ENCODE peak calls at places on chromosome 10, in five cellular contexts. One of them, this sample, is unnamed.

GRCh38 chr10:54133201-54133600 is 667.8 kb downstream of the PCDH15 start:
- DNase-seq in K562: no peak
- DNase-seq in HepG2: no peak
- DNase-seq in GM12891: no peak
- DNase-seq in GM12878: no peak
- DNase-seq in this sample: no peak

GRCh38 chr10:2839081-2839725 is 228.1 kb upstream of the PFKP start:
- DNase-seq in K562: peak
- DNase-seq in HepG2: peak
- DNase-seq in GM12891: no peak
- DNase-seq in GM12878: no peak
- DNase-seq in this sample: peak

GRCh38 chr10:76397957-76398665 is 966.7 kb downstream of the LRMDA start:
- DNase-seq in K562: no peak
- DNase-seq in HepG2: no peak
- DNase-seq in GM12891: no peak
- DNase-seq in GM12878: no peak
- DNase-seq in this sample: no peak

GRCh38 chr10:34628174-34628802 is 186.8 kb downstream of the PARD3 start:
- DNase-seq in K562: peak
- DNase-seq in HepG2: peak
- DNase-seq in GM12891: no peak
- DNase-seq in GM12878: no peak
- DNase-seq in this sample: no peak

GRCh38 chr10:42952931-42953683 is 123.8 kb upstream of the RET start:
- DNase-seq in K562: no peak
- DNase-seq in HepG2: no peak
- DNase-seq in GM12891: no peak
- DNase-seq in GM12878: no peak
- DNase-seq in this sample: no peak

GRCh38 chr10:103706760-103707159 is 148.6 kb downstream of the SH3PXD2A start:
- DNase-seq in K562: no peak
- DNase-seq in HepG2: no peak
- DNase-seq in GM12891: no peak
- DNase-seq in GM12878: no peak
- DNase-seq in this sample: no peak

GRCh38 chr10:23869548-23869947 is 339.4 kb upstream of the KIAA1217 start:
- DNase-seq in K562: no peak
- DNase-seq in HepG2: no peak
- DNase-seq in GM12891: no peak
- DNase-seq in GM12878: no peak
- DNase-seq in this sample: no peak

GRCh38 chr10:58512470-58513188 is at the start of gene BICC1:
- DNase-seq in K562: no peak
- DNase-seq in HepG2: no peak
- DNase-seq in GM12891: no peak
- DNase-seq in GM12878: no peak
- DNase-seq in this sample: no peak

GRCh38 chr10:114026189-114027040 is 17.3 kb upstream of the ADRB1 start:
- DNase-seq in K562: no peak
- DNase-seq in HepG2: peak
- DNase-seq in GM12891: no peak
- DNase-seq in GM12878: peak
- DNase-seq in this sample: no peak

GRCh38 chr10:79202188-79203013 is 133.6 kb downstream of the ZMIZ1 start:
- DNase-seq in K562: peak
- DNase-seq in HepG2: peak
- DNase-seq in GM12891: peak
- DNase-seq in GM12878: no peak
- DNase-seq in this sample: peak

GRCh38 chr10:15313844-15314243 is 57.2 kb downstream of the FAM171A1 start:
- DNase-seq in K562: peak
- DNase-seq in HepG2: no peak
- DNase-seq in GM12891: no peak
- DNase-seq in GM12878: no peak
- DNase-seq in this sample: no peak

GRCh38 chr10:110408203-110408871 is 89.4 kb upstream of the DUSP5 start:
- DNase-seq in K562: no peak
- DNase-seq in HepG2: no peak
- DNase-seq in GM12891: no peak
- DNase-seq in GM12878: no peak
- DNase-seq in this sample: no peak

GRCh38 chr10:43313901-43314300 is 47.0 kb upstream of the RASGEF1A start:
- DNase-seq in K562: no peak
- DNase-seq in HepG2: no peak
- DNase-seq in GM12891: no peak
- DNase-seq in GM12878: no peak
- DNase-seq in this sample: no peak

GRCh38 chr10:4498763-4499251 is 327.2 kb upstream of the AKR1E2 start:
- DNase-seq in K562: no peak
- DNase-seq in HepG2: no peak
- DNase-seq in GM12891: no peak
- DNase-seq in GM12878: no peak
- DNase-seq in this sample: no peak

GRCh38 chr10:101292194-101293006 is 61.6 kb upstream of the BTRC start:
- DNase-seq in K562: peak
- DNase-seq in HepG2: no peak
- DNase-seq in GM12891: no peak
- DNase-seq in GM12878: no peak
- DNase-seq in this sample: no peak

GRCh38 chr10:74490551-74490950 is 335.8 kb upstream of the KAT6B start:
- DNase-seq in K562: no peak
- DNase-seq in HepG2: peak
- DNase-seq in GM12891: no peak
- DNase-seq in GM12878: no peak
- DNase-seq in this sample: no peak

GRCh38 chr10:27747096-27747451 is 1.5 kb upstream of the MKX start:
- DNase-seq in K562: no peak
- DNase-seq in HepG2: no peak
- DNase-seq in GM12891: no peak
- DNase-seq in GM12878: no peak
- DNase-seq in this sample: no peak

GRCh38 chr10:103038570-103038969 is 120.5 kb downstream of the CNNM2 start:
- DNase-seq in K562: no peak
- DNase-seq in HepG2: no peak
- DNase-seq in GM12891: no peak
- DNase-seq in GM12878: no peak
- DNase-seq in this sample: no peak

GRCh38 chr10:112435013-112435619 is 11.6 kb downstream of the ZDHHC6 start:
- DNase-seq in K562: no peak
- DNase-seq in HepG2: peak
- DNase-seq in GM12891: no peak
- DNase-seq in GM12878: no peak
- DNase-seq in this sample: no peak

GRCh38 chr10:28892818-28893547 is 215.7 kb downstream of the BAMBI start:
- DNase-seq in K562: no peak
- DNase-seq in HepG2: no peak
- DNase-seq in GM12891: no peak
- DNase-seq in GM12878: no peak
- DNase-seq in this sample: no peak

GRCh38 chr10:33600381-33600780 is 265.9 kb upstream of the NRP1 start:
- DNase-seq in K562: no peak
- DNase-seq in HepG2: no peak
- DNase-seq in GM12891: no peak
- DNase-seq in GM12878: no peak
- DNase-seq in this sample: no peak

GRCh38 chr10:26743091-26743490 is 45.6 kb downstream of the PDSS1 start:
- DNase-seq in K562: no peak
- DNase-seq in HepG2: no peak
- DNase-seq in GM12891: no peak
- DNase-seq in GM12878: no peak
- DNase-seq in this sample: no peak

GRCh38 chr10:113087082-113088029 is 137.3 kb downstream of the TCF7L2 start:
- DNase-seq in K562: peak
- DNase-seq in HepG2: peak
- DNase-seq in GM12891: no peak
- DNase-seq in GM12878: no peak
- DNase-seq in this sample: no peak

GRCh38 chr10:339038-339391 is 203.8 kb downstream of the ZMYND11 start:
- DNase-seq in K562: no peak
- DNase-seq in HepG2: no peak
- DNase-seq in GM12891: no peak
- DNase-seq in GM12878: no peak
- DNase-seq in this sample: no peak

GRCh38 chr10:121531076-121531829 is 67.0 kb downstream of the FGFR2 start:
- DNase-seq in K562: no peak
- DNase-seq in HepG2: peak
- DNase-seq in GM12891: no peak
- DNase-seq in GM12878: no peak
- DNase-seq in this sample: no peak

GRCh38 chr10:73493781-73494180 is 2.0 kb downstream of the PPP3CB start:
- DNase-seq in K562: no peak
- DNase-seq in HepG2: no peak
- DNase-seq in GM12891: no peak
- DNase-seq in GM12878: no peak
- DNase-seq in this sample: no peak

GRCh38 chr10:3408603-3409365 is 236.2 kb upstream of the PITRM1 start:
- DNase-seq in K562: no peak
- DNase-seq in HepG2: no peak
- DNase-seq in GM12891: no peak
- DNase-seq in GM12878: no peak
- DNase-seq in this sample: no peak

GRCh38 chr10:43160919-43161251 is 22.6 kb downstream of the CSGALNACT2 start:
- DNase-seq in K562: no peak
- DNase-seq in HepG2: no peak
- DNase-seq in GM12891: no peak
- DNase-seq in GM12878: no peak
- DNase-seq in this sample: no peak

GRCh38 chr10:117950408-117950807 is 96.3 kb downstream of the RAB11FIP2 start:
- DNase-seq in K562: no peak
- DNase-seq in HepG2: no peak
- DNase-seq in GM12891: no peak
- DNase-seq in GM12878: no peak
- DNase-seq in this sample: no peak
- TF ChIP-seq TAF1 in K562: no peak
- TF ChIP-seq TAF1 in HepG2: no peak
- TF ChIP-seq TAF1 in GM12891: no peak
- TF ChIP-seq TAF1 in GM12878: no peak
- TF ChIP-seq TAF1 in this sample: no peak

DNA sequence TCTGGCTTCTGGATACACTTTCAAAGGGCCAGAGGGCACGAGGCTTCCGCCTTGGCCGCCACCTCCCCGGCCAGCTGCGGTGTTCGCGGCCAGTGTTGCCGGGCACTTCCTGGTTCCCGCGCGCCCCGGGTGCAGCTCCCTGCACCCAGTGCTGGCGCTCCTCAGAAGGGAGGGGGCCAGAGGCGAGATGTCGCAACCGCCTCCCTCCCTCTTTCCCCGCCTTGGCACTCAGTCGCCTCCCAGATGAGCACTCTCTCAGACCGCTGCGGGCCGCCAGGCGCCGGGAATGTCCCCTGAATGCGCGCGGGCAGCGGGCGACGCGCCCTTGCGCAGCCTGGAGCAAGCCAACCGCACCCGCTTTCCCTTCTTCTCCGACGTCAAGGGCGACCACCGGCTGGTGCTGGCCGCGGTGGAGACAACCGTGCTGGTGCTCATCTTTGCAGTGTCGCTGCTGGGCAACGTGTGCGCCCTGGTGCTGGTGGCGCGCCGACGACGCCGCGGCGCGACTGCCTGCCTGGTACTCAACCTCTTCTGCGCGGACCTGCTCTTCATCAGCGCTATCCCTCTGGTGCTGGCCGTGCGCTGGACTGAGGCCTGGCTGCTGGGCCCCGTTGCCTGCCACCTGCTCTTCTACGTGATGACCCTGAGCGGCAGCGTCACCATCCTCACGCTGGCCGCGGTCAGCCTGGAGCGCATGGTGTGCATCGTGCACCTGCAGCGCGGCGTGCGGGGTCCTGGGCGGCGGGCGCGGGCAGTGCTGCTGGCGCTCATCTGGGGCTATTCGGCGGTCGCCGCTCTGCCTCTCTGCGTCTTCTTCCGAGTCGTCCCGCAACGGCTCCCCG is at the start of gene FFAR4:
- DNase-seq in K562: no peak
- DNase-seq in HepG2: no peak
- DNase-seq in GM12891: no peak
- DNase-seq in GM12878: no peak
- DNase-seq in this sample: no peak
- TF ChIP-seq POLR2AphosphoS5 in K562: no peak
- TF ChIP-seq POLR2AphosphoS5 in HepG2: no peak
- TF ChIP-seq POLR2AphosphoS5 in GM12891: no peak
- TF ChIP-seq POLR2AphosphoS5 in GM12878: no peak
- TF ChIP-seq POLR2AphosphoS5 in this sample: no peak

GRCh38 chr10:132554991-132555647 is 17.5 kb downstream of the INPP5A start:
- DNase-seq in K562: peak
- DNase-seq in HepG2: no peak
- DNase-seq in GM12891: peak
- DNase-seq in GM12878: no peak
- DNase-seq in this sample: no peak
- TF ChIP-seq POLR2A in K562: peak
- TF ChIP-seq POLR2A in HepG2: no peak
- TF ChIP-seq POLR2A in GM12891: no peak
- TF ChIP-seq POLR2A in GM12878: no peak
- TF ChIP-seq POLR2A in this sample: no peak

GRCh38 chr10:49632406-49633317 is 18.8 kb downstream of the CHAT start:
- DNase-seq in K562: no peak
- DNase-seq in HepG2: no peak
- DNase-seq in GM12891: no peak
- DNase-seq in GM12878: no peak
- DNase-seq in this sample: no peak

GRCh38 chr10:49634053-49634660 is 20.3 kb downstream of the CHAT start:
- DNase-seq in K562: no peak
- DNase-seq in HepG2: no peak
- DNase-seq in GM12891: no peak
- DNase-seq in GM12878: no peak
- DNase-seq in this sample: no peak

GRCh38 chr10:49629286-49629915 is 15.6 kb downstream of the CHAT start:
- DNase-seq in K562: no peak
- DNase-seq in HepG2: no peak
- DNase-seq in GM12891: no peak
- DNase-seq in GM12878: no peak
- DNase-seq in this sample: no peak

GRCh38 chr10:49631975-49632374 is 18.1 kb downstream of the CHAT start:
- DNase-seq in K562: no peak
- DNase-seq in HepG2: no peak
- DNase-seq in GM12891: no peak
- DNase-seq in GM12878: no peak
- DNase-seq in this sample: no peak

DNA sequence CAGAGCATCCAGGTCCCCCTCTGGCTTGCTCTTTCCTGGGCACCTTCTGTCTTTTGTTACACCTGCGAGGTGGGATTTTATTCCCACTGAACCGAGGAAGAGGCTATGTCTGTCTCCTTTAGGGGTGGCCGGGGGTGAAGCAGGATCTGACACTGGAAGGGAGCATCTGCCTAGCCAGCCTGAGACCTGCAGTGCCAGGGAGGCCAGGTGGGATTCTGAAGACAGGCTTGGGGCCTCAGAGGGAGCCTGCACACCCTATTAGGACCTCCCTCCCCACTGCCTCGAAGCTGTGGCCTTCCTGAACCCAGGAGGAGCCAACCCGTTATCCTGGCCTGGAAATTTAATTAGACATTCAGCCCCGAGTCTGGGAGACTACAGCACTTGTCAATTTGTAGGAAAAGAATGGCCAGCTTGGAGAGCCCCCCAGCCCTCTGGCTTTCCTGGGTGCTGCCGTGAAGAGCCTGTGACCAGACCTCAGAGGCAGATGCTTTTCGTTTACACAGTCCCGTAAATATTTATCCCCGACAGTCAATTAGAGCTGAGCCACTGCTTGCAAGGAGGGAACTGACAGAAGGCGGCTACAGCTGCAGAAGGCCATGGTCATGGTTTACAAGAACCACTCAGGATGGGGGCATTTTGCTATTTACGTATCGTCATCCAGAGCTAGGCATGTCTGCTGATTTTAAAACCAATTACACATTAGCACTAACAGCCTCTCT is 19.6 kb downstream of the CHAT start:
- DNase-seq in K562: no peak
- DNase-seq in HepG2: no peak
- DNase-seq in GM12891: no peak
- DNase-seq in GM12878: no peak
- DNase-seq in this sample: no peak
- TF ChIP-seq TAF1 in K562: no peak
- TF ChIP-seq TAF1 in HepG2: no peak
- TF ChIP-seq TAF1 in GM12891: no peak
- TF ChIP-seq TAF1 in GM12878: no peak
- TF ChIP-seq TAF1 in this sample: no peak

This sample was measured in GM12892.